ENCODE peak calls at places on chromosome 17, in eight cellular contexts. T, W, S, J, H, V, Q and A are unnamed samples.

GRCh38 chr17:15510361-15510760 is 42.9 kb upstream of the CDRT4 start:
- DNase-seq in J (peak; percentile 57), Q (no peak), V (no peak), W (no peak), H (no peak), T (peak; percentile 83), S (peak; percentile 91), A (no peak)

GRCh38 chr17:35536664-35537160 is 766 bp downstream of the SLFN12L start:
- DNase-seq in T (no peak), V (no peak), H (no peak), Q (no peak), S (no peak), J (no peak), W (no peak), A (no peak)

GRCh38 chr17:79954281-79955166 is 81.1 kb downstream of the TBC1D16 start:
- DNase-seq in W (no peak), J (no peak), H (peak; percentile 32), S (no peak), Q (no peak), T (no peak), V (no peak), A (no peak)

GRCh38 chr17:33945641-33946546 is 309.2 kb upstream of the CCL2 start:
- DNase-seq in S (no peak), V (peak; percentile 23), W (peak; percentile 29), J (no peak), Q (no peak), T (no peak), H (no peak), A (no peak)

GRCh38 chr17:14048169-14048568 is 21.1 kb upstream of the COX10 start:
- DNase-seq in V (peak; percentile 33), H (no peak), J (no peak), S (peak; percentile 37), Q (peak; percentile 31), T (no peak), W (peak; percentile 70), A (no peak)

GRCh38 chr17:246226-246625 is 64.8 kb upstream of the DOC2B start:
- DNase-seq in H (no peak), J (no peak), W (no peak), T (no peak), V (no peak), S (no peak), Q (no peak), A (no peak)

GRCh38 chr17:74454197-74455024 is 12.0 kb upstream of the CD300A start:
- DNase-seq in S (no peak), V (no peak), T (peak; percentile 29), Q (peak; percentile 38), J (peak; percentile 64), H (peak; percentile 55), W (peak; percentile 92), A (peak; percentile 97)

GRCh38 chr17:78323821-78324390 is 36.0 kb downstream of the SOCS3 start:
- DNase-seq in W (no peak), V (no peak), S (no peak), T (no peak), Q (no peak), J (no peak), H (no peak), A (no peak)

GRCh38 chr17:59331929-59332889 is 754 bp downstream of the YPEL2 start:
- DNase-seq in Q (peak; percentile 58), J (no peak), T (no peak), V (peak; percentile 51), H (no peak), S (no peak), W (peak; percentile 52), A (peak; percentile 58)

GRCh38 chr17:10210151-10210574 is 11.8 kb upstream of the GAS7 start:
- DNase-seq in T (peak; percentile 58), V (no peak), H (peak; percentile 75), Q (no peak), W (peak; percentile 73), J (peak; percentile 74), S (peak; percentile 31), A (peak; percentile 85)

GRCh38 chr17:42282478-42283080 is 5.7 kb upstream of the STAT5A start:
- DNase-seq in V (no peak), T (no peak), W (peak; percentile 72), S (no peak), Q (no peak), J (no peak), H (peak; percentile 64), A (no peak)

GRCh38 chr17:15341385-15341849 is at the start of gene TEKT3:
- DNase-seq in J (peak; percentile 66), H (peak; percentile 99), T (peak; percentile 55), W (peak; percentile 97), S (no peak), Q (peak; percentile 96), V (peak; percentile 56), A (peak; percentile 93)

GRCh38 chr17:64161380-64161779 is 31.4 kb upstream of the ERN1 start:
- DNase-seq in T (no peak), H (no peak), J (no peak), S (no peak), W (no peak), Q (no peak), V (no peak), A (no peak)

GRCh38 chr17:45222273-45222993 is 748 bp downstream of the FMNL1 start:
- DNase-seq in H (peak; percentile 68), S (no peak), T (no peak), Q (peak; percentile 30), W (peak; percentile 73), J (no peak), V (peak; percentile 79), A (no peak)

GRCh38 chr17:81003711-81004335 is 12.2 kb downstream of the CHMP6 start:
- DNase-seq in Q (peak; percentile 71), V (peak; percentile 86), T (no peak), S (no peak), W (peak; percentile 57), J (no peak), H (no peak), A (no peak)

GRCh38 chr17:74840989-74841666 is 18.6 kb downstream of the GRIN2C start:
- DNase-seq in V (peak; percentile 60), Q (peak; percentile 51), W (peak; percentile 59), J (peak; percentile 29), T (peak; percentile 20), H (peak; percentile 66), S (no peak), A (no peak)

GRCh38 chr17:78677303-78678219 is 100.4 kb upstream of the DNAH17 start:
- DNase-seq in S (peak; percentile 61), V (no peak), W (no peak), T (no peak), H (no peak), Q (no peak), J (no peak), A (no peak)

GRCh38 chr17:44738214-44738906 is 20.4 kb upstream of the ADAM11 start:
- DNase-seq in Q (no peak), V (no peak), W (no peak), T (peak; percentile 49), J (no peak), S (no peak), H (no peak), A (no peak)

GRCh38 chr17:6070280-6070894 is at the start of gene WSCD1:
- DNase-seq in S (peak; percentile 41), H (no peak), V (no peak), T (no peak), J (no peak), Q (peak; percentile 81), W (peak; percentile 60), A (peak; percentile 72)

GRCh38 chr17:7383742-7384488 is 3.0 kb downstream of the TNK1 start:
- DNase-seq in Q (peak; percentile 91), S (no peak), H (peak; percentile 93), V (no peak), W (peak; percentile 91), T (peak; percentile 13), J (no peak), A (peak; percentile 59)

GRCh38 chr17:73168667-73169066 is 3.9 kb downstream of the SSTR2 start:
- DNase-seq in H (no peak), Q (no peak), V (no peak), S (no peak), J (no peak), T (no peak), W (no peak), A (no peak)

GRCh38 chr17:77821114-77821513 is 137.4 kb upstream of the TNRC6C start:
- DNase-seq in Q (no peak), J (no peak), H (peak; percentile 74), S (no peak), W (peak; percentile 58), V (peak; percentile 39), T (no peak), A (no peak)

GRCh38 chr17:35588196-35588920 is 1.2 kb downstream of the AP2B1 start:
- DNase-seq in T (peak; percentile 79), Q (no peak), H (no peak), S (peak; percentile 93), J (peak; percentile 36), W (peak; percentile 40), V (no peak), A (peak; percentile 73)

GRCh38 chr17:56595831-56596740 is 2.6 kb downstream of the NOG start:
- DNase-seq in W (peak; percentile 74), H (peak; percentile 89), S (peak; percentile 67), J (no peak), V (no peak), T (peak; percentile 10), Q (peak; percentile 59), A (peak; percentile 43)
- H3K4me1 ChIP-seq in W (peaks cover 27% of the 10 kb centered on the region), H (no peaks in the 10 kb centered on the region), S (peaks cover 28% of the 10 kb centered on the region), J (peaks cover 3% of the 10 kb centered on the region), V (no peaks in the 10 kb centered on the region), T (peaks cover 13% of the 10 kb centered on the region), Q (peaks cover 30% of the 10 kb centered on the region), A (peaks cover 17% of the 10 kb centered on the region)

DNA sequence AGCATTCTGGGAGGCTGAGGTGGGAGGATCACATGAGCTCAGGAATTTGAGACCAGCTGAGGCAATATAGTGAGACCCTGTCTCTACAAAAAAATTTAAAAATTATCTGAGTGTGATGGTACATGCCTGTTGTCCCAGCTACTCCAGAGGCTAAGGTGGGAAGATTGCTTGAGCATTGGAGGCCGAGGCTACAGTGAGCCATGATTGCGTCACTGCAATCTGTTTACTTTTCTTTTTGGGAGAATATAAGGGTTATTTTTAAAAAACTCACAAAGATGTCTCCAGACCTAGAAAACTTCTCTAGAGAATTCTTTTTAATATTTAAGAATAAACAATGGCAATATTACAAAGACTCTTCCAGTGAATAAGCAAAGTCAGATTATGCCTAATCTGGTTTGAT is 226.9 kb downstream of the BCAS3 start:
- DNase-seq in W (no peak), S (no peak), V (no peak), Q (no peak), J (no peak), T (no peak), H (no peak), A (no peak)
- TF ChIP-seq CTCF in W (no peak), S (no peak), V (no peak), Q (no peak), J (no peak), T (no peak), H (no peak), A (no peak)

GRCh38 chr17:65594585-65594940 is 33.1 kb upstream of the AXIN2 start:
- DNase-seq in Q (no peak), H (no peak), J (peak; percentile 26), V (no peak), S (no peak), W (no peak), T (peak; percentile 34), A (peak; percentile 25)
- H3K4me2 ChIP-seq in Q (peak overlapping the region; percentile 58), H (no peak overlapping the region), J (peak overlapping the region; percentile 71), V (no peak overlapping the region), S (no peak overlapping the region), W (peak overlapping the region; percentile 76), T (peak overlapping the region; percentile 81), A (peak overlapping the region; percentile 75)

GRCh38 chr17:82294086-82294773 is 20.7 kb upstream of the CSNK1D start:
- DNase-seq in Q (no peak), S (no peak), V (no peak), W (no peak), H (no peak), J (no peak), T (peak; percentile 36), A (no peak)
- H3K4me1 ChIP-seq in Q (peaks cover 14% of the 10 kb centered on the region), S (peaks cover 60% of the 10 kb centered on the region), V (peaks cover 75% of the 10 kb centered on the region), W (peaks cover 8% of the 10 kb centered on the region), H (no peaks in the 10 kb centered on the region), J (peaks cover 17% of the 10 kb centered on the region), T (peaks cover 23% of the 10 kb centered on the region), A (peaks cover 52% of the 10 kb centered on the region)